ENCODE peak calls at places on chromosomes 2 and 18, in ten cellular contexts. T, V, S, O, P, Y, I, J, X and H are unnamed samples.

GRCh38 chr2:232852676-232853075 is 17.4 kb upstream of the SNORC start:
- DNase-seq in T (no peak), V (no peak), S (no peak), O (no peak), P (no peak), Y (no peak), I (no peak), J (no peak), X (no peak), H (no peak)

GRCh38 chr2:218783612-218784169 is 1.7 kb downstream of the CYP27A1 start:
- DNase-seq in T (no peak), V (no peak), S (no peak), O (no peak), P (no peak), Y (no peak), I (no peak), J (no peak), X (no peak), H (no peak)

GRCh38 chr2:129233166-129233565 is 746.3 kb upstream of the RAB6C start:
- DNase-seq in T (no peak), V (no peak), S (peak), O (no peak), P (no peak), Y (no peak), I (no peak), J (no peak), X (no peak), H (no peak)

GRCh38 chr2:211144078-211144477 is 587.7 kb downstream of the CPS1 start:
- DNase-seq in T (no peak), V (no peak), S (no peak), O (no peak), P (peak), Y (no peak), I (no peak), J (no peak), X (no peak), H (peak)

GRCh38 chr2:62340981-62341624 is 145.2 kb downstream of the B3GNT2 start:
- DNase-seq in T (no peak), V (no peak), S (no peak), O (no peak), P (peak), Y (no peak), I (no peak), J (no peak), X (no peak), H (no peak)

GRCh38 chr2:24076849-24077534 is 866 bp upstream of the SF3B6 start:
- DNase-seq in T (no peak), V (no peak), S (no peak), O (no peak), P (no peak), Y (peak), I (no peak), J (peak), X (peak), H (no peak)

GRCh38 chr2:127014630-127015029 is 92.3 kb downstream of the BIN1 start:
- DNase-seq in T (no peak), V (no peak), S (no peak), O (no peak), P (no peak), Y (no peak), I (no peak), J (no peak), X (no peak), H (peak)

GRCh38 chr2:236550701-236551465 is 18.7 kb upstream of the ACKR3 start:
- DNase-seq in T (no peak), V (no peak), S (no peak), O (no peak), P (no peak), Y (no peak), I (no peak), J (peak), X (no peak), H (no peak)

GRCh38 chr2:105176429-105176828 is 65.1 kb upstream of the GPR45 start:
- DNase-seq in T (no peak), V (no peak), S (no peak), O (no peak), P (no peak), Y (no peak), I (no peak), J (no peak), X (no peak), H (no peak)

GRCh38 chr2:143399679-143400078 is 270.5 kb downstream of the ARHGAP15 start:
- DNase-seq in T (no peak), V (no peak), S (no peak), O (no peak), P (no peak), Y (no peak), I (no peak), J (no peak), X (no peak), H (no peak)

GRCh38 chr2:71330585-71331330 is 824 bp upstream of the ZNF638 start:
- DNase-seq in T (no peak), V (no peak), S (no peak), O (no peak), P (no peak), Y (no peak), I (no peak), J (no peak), X (no peak), H (no peak)

GRCh38 chr2:112582314-112582746 is 2.1 kb upstream of the CHCHD5 start:
- DNase-seq in T (peak), V (peak), S (peak), O (no peak), P (peak), Y (peak), I (peak), J (no peak), X (peak), H (peak)

GRCh38 chr2:175373001-175373727 is 191.7 kb upstream of the ATP5MC3 start:
- DNase-seq in T (no peak), V (no peak), S (no peak), O (no peak), P (no peak), Y (no peak), I (no peak), J (no peak), X (no peak), H (peak)

GRCh38 chr2:96802281-96802595 is 13.8 kb upstream of the CNNM3 start:
- DNase-seq in T (no peak), V (peak), S (no peak), O (no peak), P (peak), Y (no peak), I (no peak), J (peak), X (no peak), H (no peak)

GRCh38 chr18:26307161-26307773 is 81.0 kb downstream of the TAF4B start:
- DNase-seq in T (no peak), V (no peak), S (peak), O (no peak), P (peak), Y (peak), I (peak), J (peak), X (peak), H (peak)

GRCh38 chr2:20990446-20990988 is 53.4 kb downstream of the APOB start:
- DNase-seq in T (no peak), V (no peak), S (no peak), O (no peak), P (no peak), Y (no peak), I (no peak), J (no peak), X (no peak), H (no peak)

GRCh38 chr2:158214431-158214830 is 112.8 kb downstream of the UPP2 start:
- DNase-seq in T (no peak), V (no peak), S (no peak), O (no peak), P (no peak), Y (no peak), I (peak), J (no peak), X (no peak), H (no peak)

GRCh38 chr2:209805351-209805750 is 33.7 kb downstream of the UNC80 start:
- DNase-seq in T (no peak), V (no peak), S (no peak), O (no peak), P (no peak), Y (no peak), I (no peak), J (no peak), X (no peak), H (no peak)

GRCh38 chr18:38420611-38421010 is 855.0 kb upstream of the CELF4 start:
- DNase-seq in T (no peak), V (no peak), S (no peak), O (no peak), P (no peak), Y (no peak), I (no peak), J (no peak), X (no peak), H (no peak)

GRCh38 chr2:131146749-131147148 is 41.6 kb downstream of the PLEKHB2 start:
- DNase-seq in T (no peak), V (no peak), S (no peak), O (no peak), P (no peak), Y (no peak), I (no peak), J (no peak), X (no peak), H (no peak)

GRCh38 chr2:105325389-105325963 is 4.1 kb downstream of the TGFBRAP1 start:
- DNase-seq in T (no peak), V (no peak), S (no peak), O (no peak), P (peak), Y (no peak), I (no peak), J (no peak), X (peak), H (no peak)

GRCh38 chr2:176079851-176080539 is 3.8 kb downstream of the EVX2 start:
- DNase-seq in T (no peak), V (no peak), S (no peak), O (no peak), P (peak), Y (peak), I (peak), J (no peak), X (peak), H (no peak)

GRCh38 chr18:35695803-35696202 is 114.3 kb downstream of the GALNT1 start:
- DNase-seq in T (no peak), V (no peak), S (peak), O (no peak), P (no peak), Y (no peak), I (no peak), J (no peak), X (no peak), H (no peak)

GRCh38 chr2:10835052-10835970 is 22.7 kb upstream of the PDIA6 start:
- DNase-seq in T (peak), V (peak), S (no peak), O (peak), P (peak), Y (peak), I (peak), J (peak), X (peak), H (no peak)

GRCh38 chr2:98730053-98730850 is 680 bp downstream of the MGAT4A start:
- DNase-seq in T (peak), V (peak), S (peak), O (peak), P (no peak), Y (peak), I (no peak), J (peak), X (peak), H (no peak)

GRCh38 chr2:96408631-96409542 is 73.3 kb downstream of the NCAPH start:
- DNase-seq in T (no peak), V (no peak), S (peak), O (no peak), P (peak), Y (no peak), I (peak), J (no peak), X (peak), H (peak)

GRCh38 chr18:44916429-44917183 is 235.9 kb downstream of the SETBP1 start:
- DNase-seq in T (no peak), V (no peak), S (no peak), O (no peak), P (no peak), Y (no peak), I (no peak), J (no peak), X (no peak), H (no peak)

GRCh38 chr2:209753020-209753419 is 18.6 kb upstream of the UNC80 start:
- DNase-seq in T (no peak), V (no peak), S (no peak), O (no peak), P (no peak), Y (no peak), I (no peak), J (no peak), X (no peak), H (no peak)

GRCh38 chr2:67649331-67650071 is 252.4 kb downstream of the ETAA1 start:
- DNase-seq in T (no peak), V (no peak), S (no peak), O (no peak), P (no peak), Y (no peak), I (no peak), J (no peak), X (no peak), H (no peak)

GRCh38 chr2:51723716-51724115 is 691.8 kb upstream of the NRXN1 start:
- DNase-seq in T (no peak), V (no peak), S (no peak), O (no peak), P (no peak), Y (no peak), I (no peak), J (no peak), X (no peak), H (no peak)